ENCODE peak calls at places on chromosomes 3 and 15, in eight cellular contexts. T is cardiac fibroblast; H is astrocyte of the spinal cord; S is heart right ventricle; L is BJ; Y is CD4-positive, alpha-beta memory T cell; B is naive thymus-derived CD4-positive, alpha-beta T cell; D is brain microvascular endothelial cell. J is an unnamed sample.

GRCh38 chr15:38660726-38661125 is 96.1 kb upstream of the RASGRP1 start:
- DNase-seq in T (no peak), H (no peak), S (no peak), L (no peak), Y (peak; percentile 32), B (no peak), D (no peak), J (no peak)

GRCh38 chr3:79881431-79881830 is 113.6 kb upstream of the ROBO1 start:
- DNase-seq in T (peak; percentile 35), H (peak; percentile 40), S (no peak), L (no peak), Y (no peak), B (no peak), D (peak; percentile 75), J (no peak)

GRCh38 chr3:177561365-177561764 is 364.1 kb upstream of the TBL1XR1 start:
- DNase-seq in T (no peak), H (no peak), S (no peak), L (no peak), Y (no peak), B (no peak), D (no peak), J (no peak)

GRCh38 chr3:170961616-170962400 is 53.4 kb upstream of the EIF5A2 start:
- DNase-seq in T (peak; percentile 77), H (peak; percentile 62), S (no peak), L (no peak), Y (peak; percentile 15), B (peak; percentile 9), D (peak; percentile 16), J (peak; percentile 36)

GRCh38 chr3:194757629-194758028 is 71.9 kb downstream of the FAM43A start:
- DNase-seq in T (no peak), H (no peak), S (no peak), L (no peak), Y (no peak), B (no peak), D (no peak), J (no peak)

GRCh38 chr3:100782906-100783305 is 73.6 kb downstream of the TFG start:
- DNase-seq in T (peak; percentile 21), H (no peak), S (no peak), L (peak; percentile 39), Y (no peak), B (no peak), D (no peak), J (peak; percentile 42)

GRCh38 chr3:52291508-52292181 is 4.0 kb downstream of the GLYCTK start:
- DNase-seq in T (no peak), H (no peak), S (peak; percentile 33), L (no peak), Y (no peak), B (peak; percentile 45), D (no peak), J (no peak)

GRCh38 chr3:159604151-159604581 is 384.5 kb upstream of the IL12A start:
- DNase-seq in T (peak; percentile 69), H (peak; percentile 37), S (peak; percentile 86), L (no peak), Y (no peak), B (no peak), D (peak; percentile 12), J (no peak)

GRCh38 chr15:88661041-88661765 is 22.4 kb downstream of the ISG20 start:
- DNase-seq in T (peak; percentile 45), H (no peak), S (no peak), L (no peak), Y (no peak), B (no peak), D (no peak), J (no peak)

GRCh38 chr3:117404756-117405155 is 695.2 kb downstream of the TUSC7 start:
- DNase-seq in T (no peak), H (no peak), S (no peak), L (no peak), Y (no peak), B (no peak), D (no peak), J (no peak)

GRCh38 chr3:144843099-144843498 is 871.5 kb downstream of the DIPK2A start:
- DNase-seq in T (no peak), H (peak; percentile 5), S (no peak), L (no peak), Y (no peak), B (no peak), D (no peak), J (no peak)

GRCh38 chr3:3200632-3201212 is 21.2 kb upstream of the CRBN start:
- DNase-seq in T (peak; percentile 77), H (peak; percentile 76), S (peak; percentile 46), L (no peak), Y (no peak), B (peak; percentile 28), D (peak; percentile 51), J (peak; percentile 75)

GRCh38 chr3:194042947-194043346 is 93.0 kb upstream of the HES1 start:
- DNase-seq in T (peak; percentile 47), H (peak; percentile 60), S (no peak), L (peak; percentile 15), Y (no peak), B (no peak), D (peak; percentile 60), J (peak; percentile 43)

GRCh38 chr15:48102167-48102566 is 18.6 kb upstream of the SLC24A5 start:
- DNase-seq in T (peak; percentile 27), H (peak; percentile 30), S (no peak), L (no peak), Y (no peak), B (no peak), D (no peak), J (peak; percentile 27)

GRCh38 chr15:75750261-75751050 is 37.8 kb upstream of the CSPG4 start:
- DNase-seq in T (no peak), H (no peak), S (no peak), L (no peak), Y (no peak), B (no peak), D (no peak), J (no peak)

DNA sequence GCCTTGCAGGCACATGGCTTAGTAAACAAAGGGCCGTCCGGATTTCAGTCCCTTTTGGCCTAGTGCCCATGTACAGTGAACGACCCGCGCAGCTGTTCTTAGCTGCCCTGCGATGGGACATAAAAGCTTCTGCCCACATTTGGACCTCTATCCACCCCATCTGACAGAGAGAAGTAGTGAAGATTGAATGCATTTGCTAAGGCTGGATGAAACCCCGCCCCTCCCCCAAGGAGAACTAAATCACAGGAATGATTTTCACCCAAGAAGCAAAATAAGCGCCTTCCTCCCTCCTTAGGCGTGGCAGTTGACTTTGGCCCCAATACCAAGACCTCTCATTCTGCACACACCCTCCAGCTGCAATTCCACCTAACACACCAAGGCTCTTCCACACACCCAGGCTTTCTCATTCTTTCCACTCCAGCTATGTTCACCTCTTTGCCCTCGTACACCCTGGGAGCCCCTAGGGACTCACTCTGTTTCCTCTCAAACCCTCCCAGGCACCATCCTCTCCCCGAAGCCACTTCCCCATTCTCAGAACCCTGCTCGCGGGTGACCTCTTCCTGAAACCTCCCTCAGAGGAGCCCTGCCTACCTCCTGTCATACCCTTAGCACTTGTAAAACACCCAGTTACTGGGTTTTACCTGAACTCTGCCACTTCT is 14.1 kb upstream of the HRH1 start:
- DNase-seq in T (peak; percentile 83), H (peak; percentile 69), S (peak; percentile 26), L (no peak), Y (no peak), B (no peak), D (no peak), J (no peak)
- H3K4me3 ChIP-seq in T (no peak overlapping the region), H (no peak overlapping the region), S (no peak overlapping the region), L (no peak overlapping the region), Y (no peak overlapping the region), B (no peak overlapping the region), D (no peak overlapping the region), J (no peak overlapping the region)

GRCh38 chr3:106001923-106002322 is 133.1 kb upstream of the CBLB start:
- DNase-seq in T (no peak), H (no peak), S (no peak), L (no peak), Y (no peak), B (no peak), D (no peak), J (no peak)
- H3K4me3 ChIP-seq in T (no peak overlapping the region), H (no peak overlapping the region), S (no peak overlapping the region), L (no peak overlapping the region), Y (no peak overlapping the region), B (no peak overlapping the region), D (no peak overlapping the region), J (no peak overlapping the region)

DNA sequence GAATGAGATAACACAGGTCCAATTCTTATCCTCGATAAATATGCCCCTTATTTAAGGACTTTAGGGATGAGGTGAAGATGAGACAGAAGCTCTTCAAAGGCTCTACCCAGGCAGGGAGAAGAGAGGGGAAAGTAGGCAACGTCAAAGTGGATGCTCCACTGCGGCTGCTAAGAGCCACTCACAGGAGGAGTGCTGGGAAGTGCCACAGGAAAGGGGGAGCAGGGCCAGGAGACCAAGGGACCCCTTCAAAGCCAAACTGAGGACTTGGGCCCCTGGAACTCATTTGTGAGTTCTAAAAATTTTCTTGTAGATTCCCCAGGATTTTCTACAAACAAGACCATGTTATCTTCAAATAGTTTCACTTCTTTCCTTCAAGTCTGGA is 47.3 kb upstream of the ATG7 start:
- DNase-seq in T (no peak), H (no peak), S (no peak), L (no peak), Y (no peak), B (no peak), D (no peak), J (no peak)
- H3K4me3 ChIP-seq in T (peak overlapping the region; percentile 50), H (peak overlapping the region; percentile 35), S (no peak overlapping the region), L (no peak overlapping the region), Y (no peak overlapping the region), B (no peak overlapping the region), D (peak overlapping the region; percentile 53), J (no peak overlapping the region)

GRCh38 chr3:18446067-18446793 is 21.1 kb upstream of the SATB1 start:
- DNase-seq in T (no peak), H (no peak), S (no peak), L (no peak), Y (no peak), B (no peak), D (no peak), J (no peak)
- H3K4me3 ChIP-seq in T (no peak overlapping the region), H (no peak overlapping the region), S (no peak overlapping the region), L (no peak overlapping the region), Y (peak overlapping the region; percentile 38), B (peak overlapping the region; percentile 86), D (no peak overlapping the region), J (no peak overlapping the region)

DNA sequence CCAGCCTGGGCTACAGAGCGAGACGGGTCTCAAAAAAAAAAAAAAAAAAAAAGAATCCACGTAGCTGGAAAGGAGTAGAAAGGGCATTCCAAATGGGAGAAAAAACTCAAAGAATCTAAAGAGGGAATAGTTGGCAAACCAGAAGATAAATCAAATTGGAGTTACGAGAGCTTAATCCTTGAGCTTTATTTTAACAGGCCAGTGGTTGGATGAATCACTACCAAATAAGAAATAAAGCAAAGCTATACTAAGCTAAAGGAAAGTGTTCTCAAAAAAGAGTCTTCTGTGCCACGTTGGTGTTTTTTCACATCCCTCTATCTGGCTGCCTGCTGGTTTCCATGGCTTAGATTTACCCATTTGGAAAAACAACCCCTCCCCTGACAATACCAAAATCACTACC is 14.0 kb downstream of the VGLL4 start:
- DNase-seq in T (no peak), H (peak; percentile 84), S (no peak), L (peak; percentile 89), Y (no peak), B (no peak), D (no peak), J (peak; percentile 51)
- H3K4me3 ChIP-seq in T (no peak overlapping the region), H (no peak overlapping the region), S (no peak overlapping the region), L (no peak overlapping the region), Y (no peak overlapping the region), B (no peak overlapping the region), D (no peak overlapping the region), J (no peak overlapping the region)

GRCh38 chr3:50241163-50241562 is 5.2 kb downstream of the GNAI2 start:
- DNase-seq in T (no peak), H (no peak), S (no peak), L (no peak), Y (no peak), B (no peak), D (no peak), J (no peak)
- H3K4me3 ChIP-seq in T (no peak overlapping the region), H (no peak overlapping the region), S (no peak overlapping the region), L (no peak overlapping the region), Y (no peak overlapping the region), B (no peak overlapping the region), D (no peak overlapping the region), J (no peak overlapping the region)

GRCh38 chr3:182629521-182629920 is 163.8 kb upstream of the ATP11B start:
- DNase-seq in T (no peak), H (no peak), S (no peak), L (no peak), Y (no peak), B (no peak), D (no peak), J (no peak)
- H3K4me3 ChIP-seq in T (no peak overlapping the region), H (no peak overlapping the region), S (no peak overlapping the region), L (no peak overlapping the region), Y (no peak overlapping the region), B (no peak overlapping the region), D (no peak overlapping the region), J (no peak overlapping the region)

J was measured in astrocyte of the cerebellum.